ENCODE peak calls at places on chromosomes 6 and 20, in seven cellular contexts. A, Q, D, R, J, Y and W are unnamed samples. For H3K4me1, the result is how much of the 10 kb centered on the place peaks cover.

GRCh38 chr6:133499662-133500061 is 258.5 kb downstream of the EYA4 start:
- DNase-seq in A (no peak), Q (no peak), D (no peak), R (no peak), J (no peak), Y (no peak), W (no peak)

GRCh38 chr20:59120491-59120890 is 43.1 kb upstream of the ZNF831 start:
- DNase-seq in A (no peak), Q (no peak), D (no peak), R (no peak), J (no peak), Y (no peak), W (no peak)

GRCh38 chr20:17560344-17561074 is 9.4 kb upstream of the DSTN start:
- DNase-seq in A (no peak), Q (no peak), D (no peak), R (no peak), J (no peak), Y (no peak), W (no peak)

GRCh38 chr6:169166896-169167580 is 86.6 kb downstream of the THBS2 start:
- DNase-seq in A (no peak), Q (no peak), D (no peak), R (no peak), J (no peak), Y (no peak), W (no peak)

GRCh38 chr6:109793793-109794192 is 102.7 kb downstream of the FIG4 start:
- DNase-seq in A (peak), Q (peak), D (peak), R (peak), J (no peak), Y (no peak), W (no peak)

GRCh38 chr20:20440473-20440872 is 72.6 kb downstream of the INSM1 start:
- DNase-seq in A (no peak), Q (no peak), D (no peak), R (no peak), J (no peak), Y (no peak), W (no peak)

GRCh38 chr6:145953200-145953599 is 11.0 kb downstream of the SHPRH start:
- DNase-seq in A (peak), Q (no peak), D (no peak), R (no peak), J (no peak), Y (no peak), W (no peak)

GRCh38 chr6:70479236-70479635 is 65.9 kb downstream of the FAM135A start:
- DNase-seq in A (peak), Q (no peak), D (no peak), R (no peak), J (no peak), Y (no peak), W (no peak)

GRCh38 chr20:23153696-23154341 is 67.7 kb upstream of the CD93 start:
- DNase-seq in A (no peak), Q (no peak), D (no peak), R (no peak), J (no peak), Y (no peak), W (no peak)

GRCh38 chr6:139881251-139881650 is 506.8 kb upstream of the CITED2 start:
- DNase-seq in A (no peak), Q (no peak), D (no peak), R (no peak), J (no peak), Y (no peak), W (no peak)

GRCh38 chr6:165042912-165043311 is 266.5 kb downstream of the C6orf118 start:
- DNase-seq in A (no peak), Q (no peak), D (no peak), R (no peak), J (no peak), Y (no peak), W (no peak)

GRCh38 chr6:154773610-154774089 is 40.4 kb downstream of the SCAF8 start:
- DNase-seq in A (no peak), Q (no peak), D (no peak), R (no peak), J (no peak), Y (no peak), W (no peak)

GRCh38 chr20:17841751-17842191 is 126.8 kb downstream of the SNX5 start:
- DNase-seq in A (peak), Q (peak), D (no peak), R (no peak), J (peak), Y (peak), W (no peak)

GRCh38 chr20:51637241-51637640 is 94.7 kb upstream of the NFATC2 start:
- DNase-seq in A (no peak), Q (no peak), D (no peak), R (no peak), J (no peak), Y (no peak), W (no peak)

GRCh38 chr6:9646346-9647042 is 768.4 kb downstream of the TFAP2A start:
- DNase-seq in A (peak), Q (peak), D (no peak), R (no peak), J (no peak), Y (no peak), W (no peak)

GRCh38 chr6:136751478-136751956 is 40.8 kb downstream of the MAP3K5 start:
- DNase-seq in A (peak), Q (no peak), D (no peak), R (no peak), J (no peak), Y (no peak), W (no peak)

GRCh38 chr6:13212096-13212495 is 116.2 kb downstream of the TBC1D7 start:
- DNase-seq in A (no peak), Q (no peak), D (no peak), R (no peak), J (no peak), Y (no peak), W (no peak)

GRCh38 chr6:157022022-157022740 is 245.0 kb downstream of the ARID1B start:
- DNase-seq in A (peak), Q (peak), D (peak), R (peak), J (peak), Y (peak), W (peak)

GRCh38 chr6:13914346-13914745 is 10.4 kb upstream of the RNF182 start:
- DNase-seq in A (peak), Q (no peak), D (no peak), R (no peak), J (no peak), Y (no peak), W (no peak)

GRCh38 chr6:87806635-87807034 is 104.6 kb upstream of the AKIRIN2 start:
- DNase-seq in A (no peak), Q (peak), D (no peak), R (no peak), J (no peak), Y (no peak), W (no peak)

GRCh38 chr6:85360794-85361642 is 88.9 kb upstream of the NT5E start:
- DNase-seq in A (peak), Q (peak), D (peak), R (peak), J (no peak), Y (no peak), W (no peak)

GRCh38 chr6:44076366-44077200 is 50.7 kb downstream of the MRPL14 start:
- DNase-seq in A (no peak), Q (no peak), D (no peak), R (no peak), J (peak), Y (peak), W (peak)

GRCh38 chr6:81797594-81797993 is 45.1 kb upstream of the TENT5A start:
- DNase-seq in A (no peak), Q (no peak), D (no peak), R (no peak), J (no peak), Y (no peak), W (no peak)

GRCh38 chr20:59737816-59738215 is 133.5 kb downstream of the PHACTR3 start:
- DNase-seq in A (no peak), Q (no peak), D (no peak), R (no peak), J (no peak), Y (no peak), W (no peak)

GRCh38 chr6:170129691-170130171 is 161.1 kb downstream of the DLL1 start:
- DNase-seq in A (no peak), Q (no peak), D (no peak), R (no peak), J (peak), Y (peak), W (peak)

GRCh38 chr20:58988565-58988882 is 7.5 kb downstream of the NELFCD start:
- DNase-seq in A (no peak), Q (no peak), D (no peak), R (no peak), J (no peak), Y (no peak), W (no peak)

GRCh38 chr20:11581271-11581670 is 336.4 kb upstream of the BTBD3 start:
- DNase-seq in A (no peak), Q (no peak), D (peak), R (peak), J (no peak), Y (no peak), W (no peak)

GRCh38 chr6:181049-181654 is 111.1 kb upstream of the DUSP22 start:
- DNase-seq in A (no peak), Q (no peak), D (no peak), R (no peak), J (no peak), Y (no peak), W (no peak)

GRCh38 chr6:43859213-43859612 is 89.2 kb downstream of the VEGFA start:
- DNase-seq in A (no peak), Q (no peak), D (no peak), R (no peak), J (peak), Y (no peak), W (no peak)

GRCh38 chr20:19071902-19072498 is 140.4 kb upstream of the SLC24A3 start:
- DNase-seq in A (no peak), Q (no peak), D (no peak), R (no peak), J (no peak), Y (no peak), W (no peak)

GRCh38 chr6:17204548-17204947 is 76.6 kb upstream of the RBM24 start:
- DNase-seq in A (no peak), Q (no peak), D (no peak), R (no peak), J (no peak), Y (no peak), W (no peak)

GRCh38 chr6:169158182-169158573 is 95.5 kb downstream of the THBS2 start:
- DNase-seq in A (peak), Q (peak), D (no peak), R (no peak), J (peak), Y (peak), W (no peak)

GRCh38 chr6:31161216-31162126 is 3.1 kb downstream of the TCF19 start:
- DNase-seq in A (no peak), Q (no peak), D (no peak), R (no peak), J (no peak), Y (no peak), W (no peak)

GRCh38 chr6:129110687-129111343 is 227.9 kb downstream of the LAMA2 start:
- DNase-seq in A (peak), Q (no peak), D (no peak), R (no peak), J (no peak), Y (no peak), W (no peak)

GRCh38 chr6:89063881-89064280 is 16.7 kb upstream of the PNRC1 start:
- DNase-seq in A (no peak), Q (no peak), D (no peak), R (no peak), J (no peak), Y (no peak), W (no peak)

GRCh38 chr6:8888468-8888867 is 453.1 kb upstream of the SLC35B3 start:
- DNase-seq in A (no peak), Q (no peak), D (peak), R (peak), J (no peak), Y (no peak), W (no peak)

GRCh38 chr6:121434037-121434770 is 1.2 kb upstream of the GJA1 start:
- DNase-seq in A (peak), Q (no peak), D (peak), R (no peak), J (peak), Y (peak), W (no peak)

GRCh38 chr20:22582960-22583772 is 1.2 kb downstream of the FOXA2 start:
- DNase-seq in A (no peak), Q (no peak), D (peak), R (no peak), J (no peak), Y (no peak), W (no peak)

GRCh38 chr6:88683734-88684133 is 279.7 kb downstream of the RNGTT start:
- DNase-seq in A (peak), Q (no peak), D (no peak), R (no peak), J (no peak), Y (no peak), W (no peak)

GRCh38 chr20:36878913-36879312 is 3.0 kb downstream of the TLDC2 start:
- DNase-seq in A (no peak), Q (no peak), D (no peak), R (no peak), J (no peak), Y (no peak), W (peak)

GRCh38 chr20:36872857-36873256 is 3.1 kb upstream of the TLDC2 start:
- DNase-seq in A (no peak), Q (no peak), D (no peak), R (no peak), J (peak), Y (no peak), W (peak)

GRCh38 chr20:36876473-36876833 is 515 bp downstream of the TLDC2 start:
- DNase-seq in A (no peak), Q (no peak), D (no peak), R (no peak), J (no peak), Y (no peak), W (no peak)

GRCh38 chr20:36873498-36874189 is 2.3 kb upstream of the TLDC2 start:
- DNase-seq in A (no peak), Q (no peak), D (no peak), R (no peak), J (no peak), Y (no peak), W (no peak)

DNA sequence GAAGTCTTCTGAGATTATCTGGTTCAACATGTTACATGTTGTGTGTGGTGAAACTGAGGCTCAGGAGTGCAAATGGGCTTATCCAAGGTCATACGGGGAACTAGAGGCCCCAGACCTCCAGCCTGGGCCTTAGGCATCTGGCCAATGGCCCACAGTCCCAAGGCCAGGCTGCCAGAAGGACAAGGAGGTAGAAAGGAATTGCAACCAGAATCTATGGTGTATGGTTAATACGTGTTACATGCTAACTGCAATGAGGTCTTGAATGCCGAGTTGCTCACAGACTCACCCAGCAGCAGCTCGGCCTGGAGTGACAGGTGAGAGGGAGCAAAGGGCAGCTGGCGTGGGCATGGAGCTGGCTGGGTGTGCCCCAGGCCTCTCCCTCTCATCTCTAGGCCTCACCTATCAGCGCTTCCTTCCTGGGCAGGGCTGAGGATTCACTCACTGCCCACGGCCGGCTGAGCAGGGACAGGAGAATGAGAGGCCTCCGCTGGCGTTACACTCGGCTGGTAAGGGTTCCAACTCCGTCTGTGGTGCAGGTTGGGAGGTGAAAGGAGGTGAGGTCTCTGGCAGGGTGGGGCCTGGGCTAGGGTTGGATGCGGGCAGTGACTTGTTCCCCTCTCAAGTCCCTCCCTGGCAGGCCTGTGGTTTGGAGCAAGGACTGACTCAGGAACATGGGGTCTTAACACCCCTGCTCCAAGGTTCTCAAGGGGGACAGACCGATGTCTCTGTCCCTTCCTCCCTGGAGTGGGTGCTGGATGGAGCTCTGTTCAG is at the start of gene TLDC2:
- DNase-seq in A (no peak), Q (no peak), D (no peak), R (no peak), J (no peak), Y (no peak), W (peak)
- TF ChIP-seq POLR2A in A (no peak), Q (no peak), D (no peak), R (no peak), J (no peak), Y (no peak), W (no peak)

DNA sequence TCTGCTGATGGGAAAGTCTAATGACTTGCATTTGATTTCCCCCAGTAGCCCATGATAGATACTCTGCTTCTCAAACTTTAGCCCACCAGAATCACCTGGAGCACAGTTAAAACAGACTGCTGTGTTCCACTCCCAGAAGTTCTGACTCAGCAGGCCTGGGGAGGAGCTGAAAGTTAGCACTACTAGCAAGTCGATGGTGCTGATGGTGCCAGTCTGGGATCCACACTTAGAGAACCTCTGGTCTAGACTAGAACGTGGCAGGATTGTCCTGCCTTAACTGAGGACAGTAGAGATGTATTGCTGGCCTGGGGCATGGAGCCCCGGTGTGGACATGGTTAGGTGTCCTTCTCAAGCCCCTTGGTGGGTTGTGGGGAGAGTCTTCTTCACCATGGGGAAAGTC is 8.7 kb downstream of the TOX2 start:
- DNase-seq in A (no peak), Q (no peak), D (no peak), R (no peak), J (no peak), Y (no peak), W (no peak)
- H3K4me1 ChIP-seq in A (under half), Q (under half), D (under half), R (under half), J (under half), Y (under half), W (under half)

GRCh38 chr6:158472453-158472852 is 87.4 kb upstream of the TMEM181 start:
- DNase-seq in A (no peak), Q (no peak), D (no peak), R (no peak), J (no peak), Y (no peak), W (no peak)

GRCh38 chr6:158476389-158476788 is 83.5 kb upstream of the TMEM181 start:
- DNase-seq in A (no peak), Q (no peak), D (no peak), R (no peak), J (no peak), Y (no peak), W (no peak)

GRCh38 chr6:158471339-158471738 is 88.6 kb upstream of the TMEM181 start:
- DNase-seq in A (no peak), Q (no peak), D (no peak), R (no peak), J (no peak), Y (no peak), W (no peak)

GRCh38 chr6:158474961-158475343 is 84.9 kb upstream of the TMEM181 start:
- DNase-seq in A (peak), Q (no peak), D (peak), R (no peak), J (no peak), Y (no peak), W (no peak)

GRCh38 chr6:158475344-158476302 is 84.3 kb upstream of the TMEM181 start:
- DNase-seq in A (peak), Q (peak), D (peak), R (no peak), J (peak), Y (no peak), W (no peak)
- TF ChIP-seq POLR2A in A (no peak), Q (no peak), D (no peak), R (no peak), J (no peak), Y (no peak), W (no peak)

DNA sequence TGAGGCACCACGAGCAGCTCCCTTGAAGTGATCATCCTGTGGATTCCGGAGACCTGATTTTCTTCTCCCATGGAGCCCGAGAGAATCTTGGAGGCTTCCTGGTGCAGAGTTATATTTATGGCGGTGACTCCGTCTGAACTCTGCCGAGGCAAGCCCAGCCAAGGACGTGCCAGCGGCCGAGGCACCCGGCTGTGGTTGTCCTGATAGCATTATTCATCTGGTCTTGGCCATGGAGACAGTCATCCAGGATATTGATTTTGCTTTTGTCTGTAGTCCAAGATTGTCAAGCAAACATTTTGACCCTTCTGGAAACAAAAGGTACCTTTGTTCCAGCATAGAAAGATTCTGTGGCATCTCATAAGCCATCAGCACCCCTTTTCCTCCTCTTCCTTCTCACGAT is 163.3 kb downstream of the SCML4 start:
- DNase-seq in A (no peak), Q (no peak), D (no peak), R (peak), J (no peak), Y (no peak), W (no peak)
- H3K4me1 ChIP-seq in A (under half), Q (under half), D (under half), R (under half), J (under half), Y (under half), W (under half)

DNA sequence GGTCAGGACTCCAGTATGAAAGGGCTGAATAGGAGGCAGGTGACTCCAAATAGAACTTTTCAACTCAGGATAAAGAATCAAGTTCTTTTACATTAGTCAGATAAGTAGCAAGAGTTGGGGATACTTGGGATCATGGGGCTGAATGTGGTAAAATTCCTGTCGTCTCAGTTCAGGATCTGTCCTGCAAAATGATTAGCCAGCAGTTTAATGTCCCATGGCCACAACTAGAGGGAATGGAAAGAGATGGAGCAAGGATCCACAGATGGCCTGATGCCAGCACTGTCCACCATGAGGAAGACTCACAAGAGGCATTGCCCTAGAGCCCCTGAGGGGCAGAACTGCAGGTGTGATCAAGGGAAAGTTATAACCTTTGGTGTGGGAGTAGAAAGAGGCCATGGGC is 2.1 kb downstream of the DEFB121 start:
- DNase-seq in A (no peak), Q (no peak), D (no peak), R (no peak), J (no peak), Y (no peak), W (no peak)
- TF ChIP-seq POLR2A in A (no peak), Q (no peak), D (no peak), R (no peak), J (no peak), Y (no peak), W (no peak)

DNA sequence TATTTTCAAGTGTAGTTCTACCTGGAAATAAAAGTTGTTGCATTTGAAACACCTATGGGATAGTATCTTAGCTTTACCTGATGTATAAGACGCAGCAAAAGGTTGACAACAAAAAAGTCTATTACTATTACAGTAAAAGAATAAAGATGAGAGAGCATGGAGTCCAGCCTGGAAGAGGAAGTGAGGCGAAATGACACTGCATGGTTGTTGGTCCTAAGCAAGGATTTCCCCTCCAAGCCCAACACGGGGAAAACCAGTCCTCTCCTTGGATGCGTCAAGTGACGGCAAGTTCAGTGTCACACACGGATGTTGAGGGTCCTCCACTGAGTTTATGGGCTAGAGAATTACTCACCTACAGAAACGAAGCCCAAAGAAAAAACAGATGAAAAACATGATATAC is 51.7 kb downstream of the COL11A2 start:
- DNase-seq in A (no peak), Q (no peak), D (no peak), R (no peak), J (no peak), Y (no peak), W (no peak)
- H3K4me1 ChIP-seq in A (under half), Q (under half), D (under half), R (under half), J (under half), Y (under half), W (under half)